ENCODE peak calls at places on chromosomes 5 and 9, in ten cellular contexts. M, D, V, C, A, K, I, T, L and E are unnamed samples. For H3K36me3 and H3K27me3, the result is how much of the 10 kb centered on the place peaks cover.

GRCh38 chr9:101063192-101063591 is 34.7 kb downstream of the PLPPR1 start:
- DNase-seq in C (no peak), A (no peak), L (no peak), D (no peak), I (no peak), M (no peak), V (no peak), T (no peak), K (no peak), E (no peak)

GRCh38 chr5:137666109-137666850 is 69.6 kb downstream of the KLHL3 start:
- DNase-seq in D (peak), L (peak), K (no peak), M (no peak), T (no peak), V (no peak), C (no peak), I (no peak), A (no peak), E (no peak)

GRCh38 chr5:14270212-14270702 is 127.1 kb downstream of the TRIO start:
- DNase-seq in A (peak), D (peak), V (peak), T (no peak), C (no peak), I (peak), K (no peak), L (no peak), M (no peak), E (peak)

GRCh38 chr5:137498736-137499505 is at the start of gene SPOCK1:
- DNase-seq in C (peak), M (peak), L (peak), A (peak), K (no peak), D (peak), V (peak), T (peak), I (peak), E (peak)

GRCh38 chr9:1771094-1771493 is 244.1 kb upstream of the SMARCA2 start:
- DNase-seq in I (no peak), A (no peak), M (no peak), C (no peak), V (no peak), L (no peak), K (no peak), T (no peak), D (no peak), E (no peak)

GRCh38 chr5:150440948-150441812 is 8.4 kb downstream of the RPS14 start:
- DNase-seq in D (no peak), V (no peak), K (no peak), L (no peak), T (no peak), I (no peak), A (no peak), C (no peak), M (no peak), E (peak)

GRCh38 chr5:116486588-116486987 is 88.0 kb downstream of the SEMA6A start:
- DNase-seq in A (no peak), V (no peak), K (no peak), M (no peak), I (no peak), L (no peak), T (no peak), D (no peak), C (no peak), E (no peak)

GRCh38 chr5:108924457-108924961 is 176.8 kb downstream of the FER start:
- DNase-seq in M (no peak), A (peak), K (no peak), C (no peak), V (no peak), L (no peak), I (peak), D (no peak), T (no peak), E (peak)

GRCh38 chr5:147901555-147901954 is 4.8 kb downstream of the C5orf46 start:
- DNase-seq in C (peak), M (no peak), A (no peak), T (no peak), L (no peak), V (no peak), D (peak), K (no peak), I (no peak), E (no peak)

GRCh38 chr5:1884638-1885475 is 2.1 kb upstream of the IRX4 start:
- DNase-seq in V (no peak), T (peak), C (no peak), L (no peak), M (no peak), I (no peak), K (no peak), A (no peak), D (no peak), E (peak)

GRCh38 chr9:21661626-21662025 is 140.8 kb upstream of the MTAP start:
- DNase-seq in L (no peak), I (no peak), T (no peak), D (no peak), A (no peak), C (no peak), V (no peak), M (no peak), K (no peak), E (no peak)

GRCh38 chr9:92510747-92511146 is 25.0 kb downstream of the ECM2 start:
- DNase-seq in V (no peak), A (no peak), I (no peak), D (no peak), K (no peak), C (no peak), M (no peak), T (no peak), L (no peak), E (no peak)

GRCh38 chr5:68424799-68425537 is 209.4 kb downstream of the PIK3R1 start:
- DNase-seq in K (no peak), V (no peak), M (no peak), T (no peak), A (no peak), D (no peak), L (peak), I (no peak), C (no peak), E (no peak)

GRCh38 chr9:16257604-16258003 is 612.9 kb downstream of the BNC2 start:
- DNase-seq in L (no peak), T (no peak), M (no peak), K (no peak), I (no peak), A (no peak), C (no peak), V (no peak), D (peak), E (peak)

GRCh38 chr5:43412151-43412550 is at the start of gene CCL28:
- DNase-seq in A (no peak), M (no peak), V (no peak), D (no peak), T (no peak), C (no peak), I (no peak), L (no peak), K (no peak), E (no peak)

GRCh38 chr9:18890372-18890771 is 142.6 kb downstream of the SAXO1 start:
- DNase-seq in D (peak), I (no peak), A (no peak), V (no peak), M (no peak), K (no peak), C (no peak), L (no peak), T (no peak), E (no peak)

GRCh38 chr9:83473488-83473971 is 64.7 kb downstream of the FRMD3 start:
- DNase-seq in A (peak), T (no peak), K (no peak), I (no peak), D (peak), V (no peak), L (no peak), M (no peak), C (no peak), E (no peak)

GRCh38 chr9:78533500-78533899 is 236.6 kb downstream of the PSAT1 start:
- DNase-seq in T (no peak), C (no peak), A (no peak), K (no peak), I (no peak), D (peak), M (no peak), L (no peak), V (no peak), E (no peak)

GRCh38 chr5:3778000-3778570 is 182.5 kb downstream of the IRX1 start:
- DNase-seq in D (no peak), K (no peak), A (no peak), M (no peak), C (no peak), T (no peak), L (no peak), I (no peak), V (no peak), E (no peak)

GRCh38 chr9:114804504-114804903 is 1.3 kb downstream of the TNFSF15 start:
- DNase-seq in V (no peak), K (no peak), T (no peak), D (peak), I (peak), L (no peak), A (peak), M (no peak), C (peak), E (no peak)

GRCh38 chr9:89686134-89686533 is 81.3 kb downstream of the GADD45G start:
- DNase-seq in K (peak), I (no peak), D (no peak), L (no peak), T (peak), C (peak), A (peak), V (no peak), M (no peak), E (peak)

GRCh38 chr5:122653087-122654017 is 121.5 kb upstream of the SNX2 start:
- DNase-seq in M (no peak), D (peak), I (no peak), T (no peak), C (no peak), L (no peak), K (no peak), A (no peak), V (no peak), E (no peak)

GRCh38 chr5:94467560-94468504 is 150.6 kb downstream of the KIAA0825 start:
- DNase-seq in M (no peak), C (no peak), I (no peak), K (no peak), T (no peak), A (no peak), V (no peak), D (no peak), L (no peak), E (no peak)

GRCh38 chr9:656918-657583 is 184.4 kb upstream of the DMRT1 start:
- DNase-seq in A (no peak), I (no peak), K (peak), T (no peak), M (no peak), C (no peak), D (no peak), L (no peak), V (no peak), E (no peak)

GRCh38 chr5:7897014-7897600 is 28.2 kb downstream of the MTRR start:
- DNase-seq in M (no peak), T (no peak), V (no peak), A (peak), K (no peak), C (no peak), I (peak), D (peak), L (peak), E (peak)

GRCh38 chr9:126443144-126443543 is 116.5 kb downstream of the MVB12B start:
- DNase-seq in D (no peak), C (no peak), T (no peak), I (no peak), V (no peak), A (no peak), K (no peak), L (no peak), M (peak), E (no peak)

GRCh38 chr5:109936091-109936490 is 246.4 kb downstream of the MAN2A1 start:
- DNase-seq in L (no peak), V (no peak), I (no peak), M (no peak), T (no peak), C (no peak), D (no peak), A (no peak), K (no peak), E (no peak)

GRCh38 chr9:20496328-20496727 is 126.0 kb downstream of the MLLT3 start:
- DNase-seq in A (no peak), K (no peak), V (no peak), L (no peak), C (no peak), D (no peak), M (no peak), T (no peak), I (no peak), E (no peak)

DNA sequence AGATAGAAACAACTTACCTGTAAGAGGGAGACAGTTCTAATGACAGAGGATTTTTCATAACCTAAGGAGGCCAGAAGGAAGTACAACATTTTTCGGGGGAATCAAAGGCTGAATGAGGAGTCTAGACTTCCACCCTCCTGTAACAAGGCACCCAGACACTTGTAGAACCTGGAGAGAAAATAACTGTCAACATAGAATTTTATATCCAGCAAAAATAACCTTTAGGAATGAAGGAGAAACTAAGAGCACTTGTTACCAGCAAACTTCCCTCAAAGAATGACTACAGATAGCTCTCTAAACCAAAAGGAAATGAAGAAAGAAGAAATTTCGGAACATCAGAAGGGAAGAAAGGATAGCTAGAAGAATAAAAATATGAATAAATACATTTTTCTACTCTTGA is 25.9 kb upstream of the F2RL2 start:
- DNase-seq in A (no peak), C (no peak), T (no peak), I (no peak), K (no peak), V (no peak), M (no peak), D (no peak), L (no peak), E (no peak)
- H3K36me3 ChIP-seq in A (under half), C (under half), T (under half), I (under half), K (under half), V (under half), M (under half), D (under half), L (under half), E (under half)

GRCh38 chr5:131305906-131306305 is 42.1 kb downstream of the CDC42SE2 start:
- DNase-seq in M (no peak), V (no peak), T (no peak), I (no peak), K (no peak), D (no peak), L (no peak), A (no peak), C (no peak), E (no peak)
- H3K4me3 ChIP-seq in M (no peak), V (no peak), T (no peak), I (no peak), K (no peak), D (no peak), L (no peak), A (no peak), C (no peak), E (no peak)

DNA sequence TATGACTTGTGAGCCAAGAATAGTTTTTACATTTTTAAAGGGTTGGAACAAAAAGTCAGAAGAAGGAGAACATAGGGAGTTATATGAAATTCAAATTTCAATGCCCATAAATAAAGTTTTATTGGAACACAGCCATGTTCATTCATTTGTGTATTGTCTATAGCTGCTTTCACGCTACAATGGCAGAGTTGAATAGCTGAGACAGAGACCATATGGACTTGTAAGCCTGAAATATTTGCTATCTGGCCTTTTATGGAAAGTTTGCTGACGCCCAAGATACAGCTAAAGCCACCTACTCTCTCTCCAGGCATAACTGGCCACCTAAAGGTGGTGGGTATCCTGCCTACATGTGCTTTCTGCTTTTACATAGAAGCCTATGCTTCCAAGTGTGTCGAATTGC is 10.9 kb downstream of the DAB2IP start:
- DNase-seq in D (no peak), A (no peak), T (no peak), L (no peak), V (no peak), K (no peak), I (no peak), M (no peak), C (no peak), E (no peak)
- H3K27me3 ChIP-seq in D (under half), A (under half), T (under half), L (under half), V (under half), K (under half), I (under half), M (under half), C (under half), E (under half)

GRCh38 chr9:134050726-134051125 is 17.1 kb downstream of the BRD3 start:
- DNase-seq in I (no peak), V (no peak), C (no peak), L (no peak), A (no peak), K (no peak), D (no peak), M (no peak), T (no peak), E (no peak)
- H3K36me3 ChIP-seq in I (under half), V (half or more), C (under half), L (under half), A (under half), K (under half), D (half or more), M (half or more), T (under half), E (under half)

DNA sequence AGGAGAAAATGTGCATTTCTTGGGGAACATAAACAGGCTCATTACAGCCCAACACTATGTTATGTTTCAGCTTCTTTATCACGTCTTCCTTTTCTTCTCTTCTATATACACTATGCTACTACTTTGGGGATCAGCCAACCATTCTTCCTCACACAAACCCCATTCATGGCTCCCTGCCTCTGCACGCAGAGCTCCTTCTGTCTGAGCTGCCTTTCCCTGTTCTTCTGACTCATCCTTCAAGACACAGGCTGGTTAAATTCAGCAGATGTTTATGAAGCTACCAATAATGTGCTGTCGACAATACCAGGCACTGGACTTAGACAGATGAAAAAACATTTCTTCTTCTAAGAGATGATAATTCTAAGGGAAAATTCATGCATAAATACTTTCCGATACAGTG is 102.5 kb upstream of the TXNDC8 start:
- DNase-seq in L (no peak), D (peak), K (no peak), V (no peak), A (no peak), T (no peak), C (no peak), M (no peak), I (no peak), E (no peak)
- H3K4me3 ChIP-seq in L (no peak), D (no peak), K (no peak), V (no peak), A (no peak), T (no peak), C (no peak), M (no peak), I (no peak), E (no peak)

DNA sequence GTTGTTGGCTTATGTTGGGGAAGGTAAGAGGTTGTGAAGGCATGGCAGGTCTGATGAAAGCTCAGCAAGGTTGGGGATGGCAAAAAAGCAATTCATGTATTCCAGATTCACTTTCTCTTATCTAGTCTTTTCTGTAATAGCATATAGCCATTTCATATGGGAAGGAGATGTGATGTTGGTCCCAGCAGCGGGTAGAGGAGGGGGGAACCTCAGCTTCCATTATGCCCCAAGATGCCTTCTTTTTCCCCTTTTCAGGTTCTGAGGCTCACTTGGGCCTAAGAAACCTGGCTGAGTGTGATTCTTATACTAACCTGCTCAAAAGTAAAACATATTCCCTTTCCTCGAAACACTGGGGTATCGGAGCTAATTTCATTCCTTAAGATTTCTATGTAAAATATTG is 201.6 kb downstream of the MEF2C start:
- DNase-seq in V (no peak), L (no peak), K (no peak), A (no peak), T (no peak), I (no peak), C (no peak), M (no peak), D (no peak), E (no peak)
- H3K27me3 ChIP-seq in V (under half), L (half or more), K (half or more), A (half or more), T (under half), I (under half), C (under half), M (half or more), D (half or more), E (half or more)